ENCODE peak calls at places on chromosomes 6 and 20, in nine cellular contexts. One of them, this sample, is unnamed.

GRCh38 chr20:50788045-50788867 is 6.6 kb upstream of the BCAS4 start:
- DNase-seq in occipital lobe: no peak
- DNase-seq in HCEC 1CT: peak
- DNase-seq in neural crest cell: no peak
- DNase-seq in NCI-H2171 treated with DMSO at 0.1 percent for 48 hours: peak
- DNase-seq in KBM-7: peak
- DNase-seq in psoas muscle: no peak
- DNase-seq in aorta: no peak
- DNase-seq in HFFc6: peak
- DNase-seq in this sample: peak

GRCh38 chr6:29676981-29677601 is 3.9 kb downstream of the ZFP57 start:
- DNase-seq in occipital lobe: no peak
- DNase-seq in HCEC 1CT: no peak
- DNase-seq in neural crest cell: no peak
- DNase-seq in NCI-H2171 treated with DMSO at 0.1 percent for 48 hours: no peak
- DNase-seq in KBM-7: peak
- DNase-seq in psoas muscle: no peak
- DNase-seq in aorta: no peak
- DNase-seq in HFFc6: peak
- DNase-seq in this sample: peak

GRCh38 chr6:166430269-166430668 is 47.5 kb upstream of the MPC1 start:
- DNase-seq in occipital lobe: no peak
- DNase-seq in HCEC 1CT: no peak
- DNase-seq in neural crest cell: no peak
- DNase-seq in NCI-H2171 treated with DMSO at 0.1 percent for 48 hours: no peak
- DNase-seq in KBM-7: no peak
- DNase-seq in psoas muscle: no peak
- DNase-seq in aorta: peak
- DNase-seq in HFFc6: no peak
- DNase-seq in this sample: no peak

GRCh38 chr6:117306227-117306784 is 40.9 kb downstream of the VGLL2 start:
- DNase-seq in occipital lobe: no peak
- DNase-seq in HCEC 1CT: no peak
- DNase-seq in neural crest cell: no peak
- DNase-seq in NCI-H2171 treated with DMSO at 0.1 percent for 48 hours: no peak
- DNase-seq in KBM-7: no peak
- DNase-seq in psoas muscle: no peak
- DNase-seq in aorta: no peak
- DNase-seq in HFFc6: no peak
- DNase-seq in this sample: no peak

GRCh38 chr6:30678964-30679726 is 6.3 kb upstream of the DHX16 start:
- DNase-seq in occipital lobe: peak
- DNase-seq in HCEC 1CT: peak
- DNase-seq in neural crest cell: peak
- DNase-seq in NCI-H2171 treated with DMSO at 0.1 percent for 48 hours: peak
- DNase-seq in KBM-7: peak
- DNase-seq in psoas muscle: peak
- DNase-seq in aorta: peak
- DNase-seq in HFFc6: peak
- DNase-seq in this sample: peak

GRCh38 chr20:43043887-43044286 is 145.8 kb downstream of the PTPRT start:
- DNase-seq in occipital lobe: no peak
- DNase-seq in HCEC 1CT: no peak
- DNase-seq in neural crest cell: no peak
- DNase-seq in NCI-H2171 treated with DMSO at 0.1 percent for 48 hours: no peak
- DNase-seq in KBM-7: no peak
- DNase-seq in psoas muscle: no peak
- DNase-seq in aorta: no peak
- DNase-seq in HFFc6: no peak
- DNase-seq in this sample: no peak

GRCh38 chr20:2859330-2860121 is 13.8 kb upstream of the PTPRA start:
- DNase-seq in occipital lobe: no peak
- DNase-seq in HCEC 1CT: no peak
- DNase-seq in neural crest cell: no peak
- DNase-seq in NCI-H2171 treated with DMSO at 0.1 percent for 48 hours: no peak
- DNase-seq in KBM-7: no peak
- DNase-seq in psoas muscle: no peak
- DNase-seq in aorta: no peak
- DNase-seq in HFFc6: peak
- DNase-seq in this sample: no peak

GRCh38 chr6:168035098-168035660 is 37.7 kb downstream of the KIF25 start:
- DNase-seq in occipital lobe: peak
- DNase-seq in HCEC 1CT: no peak
- DNase-seq in neural crest cell: peak
- DNase-seq in NCI-H2171 treated with DMSO at 0.1 percent for 48 hours: peak
- DNase-seq in KBM-7: no peak
- DNase-seq in psoas muscle: peak
- DNase-seq in aorta: peak
- DNase-seq in HFFc6: peak
- DNase-seq in this sample: no peak

GRCh38 chr20:19546648-19547047 is 211.4 kb upstream of the RIN2 start:
- DNase-seq in occipital lobe: no peak
- DNase-seq in HCEC 1CT: no peak
- DNase-seq in neural crest cell: no peak
- DNase-seq in NCI-H2171 treated with DMSO at 0.1 percent for 48 hours: no peak
- DNase-seq in KBM-7: no peak
- DNase-seq in psoas muscle: no peak
- DNase-seq in aorta: no peak
- DNase-seq in HFFc6: no peak
- DNase-seq in this sample: no peak

GRCh38 chr6:103183831-103184411 is 1675.8 kb downstream of the HACE1 start:
- DNase-seq in occipital lobe: no peak
- DNase-seq in HCEC 1CT: no peak
- DNase-seq in neural crest cell: no peak
- DNase-seq in NCI-H2171 treated with DMSO at 0.1 percent for 48 hours: no peak
- DNase-seq in KBM-7: no peak
- DNase-seq in psoas muscle: no peak
- DNase-seq in aorta: no peak
- DNase-seq in HFFc6: no peak
- DNase-seq in this sample: no peak

GRCh38 chr6:32614366-32615081 is 22.7 kb upstream of the HLA-DQA1 start:
- DNase-seq in occipital lobe: no peak
- DNase-seq in HCEC 1CT: no peak
- DNase-seq in neural crest cell: no peak
- DNase-seq in NCI-H2171 treated with DMSO at 0.1 percent for 48 hours: no peak
- DNase-seq in KBM-7: no peak
- DNase-seq in psoas muscle: no peak
- DNase-seq in aorta: no peak
- DNase-seq in HFFc6: no peak
- DNase-seq in this sample: peak

GRCh38 chr6:117448732-117449131 is 23.0 kb upstream of the ROS1 start:
- DNase-seq in occipital lobe: no peak
- DNase-seq in HCEC 1CT: peak
- DNase-seq in neural crest cell: no peak
- DNase-seq in NCI-H2171 treated with DMSO at 0.1 percent for 48 hours: no peak
- DNase-seq in KBM-7: no peak
- DNase-seq in psoas muscle: no peak
- DNase-seq in aorta: no peak
- DNase-seq in HFFc6: peak
- DNase-seq in this sample: no peak